ENCODE peak calls at places on chromosomes 1 and 21, in five cellular contexts. N is naive thymus-derived CD4-positive, alpha-beta T cell; R is ecto neural progenitor cell; X is HCT116; O is activated CD8-positive, alpha-beta memory T cell treated with anti-CD3 and anti-CD28 coated beads for 24 hours. B is an unnamed sample.

GRCh38 chr1:156709743-156710489 is 4.5 kb upstream of the CRABP2 start:
- DNase-seq in N (no peak), R (no peak), X (no peak), O (no peak), B (peak)

GRCh38 chr1:236795035-236795756 is at the start of gene MTR:
- DNase-seq in N (peak), R (peak), X (peak), O (peak), B (peak)

GRCh38 chr21:29082416-29082815 is 9.0 kb upstream of the CCT8 start:
- DNase-seq in N (no peak), R (no peak), X (no peak), O (no peak), B (no peak)

GRCh38 chr1:109624215-109625010 is 4.8 kb downstream of the AMPD2 start:
- DNase-seq in N (no peak), R (peak), X (no peak), O (peak), B (peak)

GRCh38 chr1:41305576-41306365 is 55.5 kb upstream of the FOXO6 start:
- DNase-seq in N (no peak), R (peak), X (no peak), O (peak), B (no peak)

GRCh38 chr1:53470155-53470554 is 11.0 kb downstream of the DMRTB1 start:
- DNase-seq in N (no peak), R (peak), X (peak), O (peak), B (peak)

GRCh38 chr1:228305721-228306152 is 97.9 kb downstream of the OBSCN start:
- DNase-seq in N (no peak), R (no peak), X (no peak), O (no peak), B (peak)

GRCh38 chr1:245742891-245743290 is 588.1 kb downstream of the KIF26B start:
- DNase-seq in N (no peak), R (no peak), X (no peak), O (no peak), B (no peak)

GRCh38 chr1:210541680-210542358 is 213.1 kb downstream of the HHAT start:
- DNase-seq in N (no peak), R (no peak), X (no peak), O (no peak), B (no peak)

GRCh38 chr1:81509619-81510018 is 291.1 kb upstream of the ADGRL2 start:
- DNase-seq in N (no peak), R (peak), X (no peak), O (no peak), B (no peak)

GRCh38 chr1:107547363-107548155 is 406.7 kb downstream of the NTNG1 start:
- DNase-seq in N (no peak), R (no peak), X (no peak), O (no peak), B (no peak)

B was measured in osteocyte.